ENCODE peak calls at places on chromosome 9, in nine cellular contexts. D is NCI-H748 treated with DMSO at 0.1 percent for 48 hours; Y is putamen; Q is GDM1; U is HFF-Myc; O is stimulated activated CD8-positive, alpha-beta memory T cell treated with anti-CD3 and anti-CD28 coated beads, Interleukin-2, amount 100 ng/mL, for 1 hour; W is iris pigment epithelial cell; A is T1000; R is activated T-cell treated with anti-CD3 and anti-CD28 coated beads for 1 hour. E is an unnamed sample.

GRCh38 chr9:130741831-130742449 is 48.4 kb downstream of the EXOSC2 start:
- DNase-seq in D (no peak), Y (no peak), Q (no peak), U (peak), O (no peak), W (peak), A (peak), R (no peak), E (peak)

GRCh38 chr9:93089481-93089991 is 6.5 kb upstream of the CARD19 start:
- DNase-seq in D (no peak), Y (no peak), Q (no peak), U (no peak), O (no peak), W (no peak), A (no peak), R (no peak), E (no peak)

GRCh38 chr9:92463989-92464388 is 18.3 kb downstream of the ASPN start:
- DNase-seq in D (no peak), Y (no peak), Q (no peak), U (peak), O (no peak), W (peak), A (no peak), R (no peak), E (peak)

GRCh38 chr9:89363311-89363670 is 45.0 kb downstream of the SECISBP2 start:
- DNase-seq in D (no peak), Y (no peak), Q (no peak), U (no peak), O (no peak), W (no peak), A (no peak), R (no peak), E (no peak)

GRCh38 chr9:71459082-71459481 is 309.2 kb downstream of the CEMIP2 start:
- DNase-seq in D (no peak), Y (no peak), Q (no peak), U (no peak), O (no peak), W (no peak), A (no peak), R (no peak), E (no peak)

GRCh38 chr9:124928116-124928515 is 12.8 kb downstream of the GOLGA1 start:
- DNase-seq in D (no peak), Y (no peak), Q (no peak), U (no peak), O (no peak), W (no peak), A (no peak), R (no peak), E (no peak)

GRCh38 chr9:96253059-96253696 is 48.8 kb downstream of the HSD17B3 start:
- DNase-seq in D (no peak), Y (no peak), Q (no peak), U (no peak), O (no peak), W (no peak), A (no peak), R (no peak), E (peak)

GRCh38 chr9:126524353-126525077 is 89.2 kb upstream of the LMX1B start:
- DNase-seq in D (no peak), Y (no peak), Q (no peak), U (no peak), O (no peak), W (no peak), A (no peak), R (no peak), E (no peak)

GRCh38 chr9:131262327-131263032 is 13.8 kb downstream of the FAM78A start:
- DNase-seq in D (no peak), Y (no peak), Q (no peak), U (no peak), O (no peak), W (peak), A (no peak), R (no peak), E (no peak)

GRCh38 chr9:114387678-114388431 is at the start of gene AKNA:
- DNase-seq in D (no peak), Y (no peak), Q (peak), U (no peak), O (peak), W (peak), A (no peak), R (peak), E (no peak)

GRCh38 chr9:88653926-88654325 is 118.9 kb downstream of the NXNL2 start:
- DNase-seq in D (no peak), Y (no peak), Q (no peak), U (no peak), O (no peak), W (peak), A (no peak), R (no peak), E (peak)

GRCh38 chr9:10232352-10232930 is 380.4 kb downstream of the PTPRD start:
- DNase-seq in D (peak), Y (no peak), Q (no peak), U (no peak), O (no peak), W (peak), A (no peak), R (no peak), E (no peak)

GRCh38 chr9:126347911-126348760 is 21.5 kb downstream of the MVB12B start:
- DNase-seq in D (no peak), Y (no peak), Q (no peak), U (no peak), O (no peak), W (no peak), A (no peak), R (no peak), E (no peak)

GRCh38 chr9:130396581-130396980 is 48.2 kb upstream of the ASS1 start:
- DNase-seq in D (no peak), Y (no peak), Q (no peak), U (no peak), O (no peak), W (no peak), A (no peak), R (no peak), E (no peak)

GRCh38 chr9:134575817-134576176 is 65.8 kb upstream of the COL5A1 start:
- DNase-seq in D (no peak), Y (no peak), Q (no peak), U (no peak), O (no peak), W (no peak), A (no peak), R (no peak), E (no peak)

E was measured in M059J.